ENCODE peak calls at places on chromosomes 2 and 18, in five cellular contexts. One of them, this sample, is unnamed. For H3K27me3, the result is how much of the 10 kb centered on the place peaks cover.

GRCh38 chr2:144453039-144453336 is 66.9 kb downstream of the ZEB2 start:
- DNase-seq in psoas muscle: no peak
- DNase-seq in tibial nerve: no peak
- DNase-seq in kidney epithelial cell: no peak
- DNase-seq in K562: no peak
- DNase-seq in this sample: no peak

GRCh38 chr2:188623995-188624643 is 332.4 kb downstream of the GULP1 start:
- DNase-seq in kidney epithelial cell: no peak
- DNase-seq in psoas muscle: no peak
- DNase-seq in tibial nerve: no peak
- DNase-seq in K562: no peak
- DNase-seq in this sample: no peak

GRCh38 chr18:3283908-3284307 is 22.0 kb downstream of the MYL12B start:
- DNase-seq in tibial nerve: no peak
- DNase-seq in kidney epithelial cell: no peak
- DNase-seq in K562: no peak
- DNase-seq in psoas muscle: no peak
- DNase-seq in this sample: no peak

GRCh38 chr18:41992698-41993097 is 37.7 kb downstream of the PIK3C3 start:
- DNase-seq in tibial nerve: no peak
- DNase-seq in psoas muscle: no peak
- DNase-seq in K562: no peak
- DNase-seq in kidney epithelial cell: no peak
- DNase-seq in this sample: no peak

GRCh38 chr2:237320801-237321563 is 93.0 kb downstream of the COL6A3 start:
- DNase-seq in kidney epithelial cell: no peak
- DNase-seq in psoas muscle: peak
- DNase-seq in tibial nerve: peak
- DNase-seq in K562: no peak
- DNase-seq in this sample: no peak

GRCh38 chr18:69985239-69985638 is 37.6 kb upstream of the CD226 start:
- DNase-seq in tibial nerve: no peak
- DNase-seq in kidney epithelial cell: no peak
- DNase-seq in psoas muscle: no peak
- DNase-seq in K562: no peak
- DNase-seq in this sample: no peak

GRCh38 chr2:228067309-228067708 is 114.2 kb downstream of the SPHKAP start:
- DNase-seq in K562: no peak
- DNase-seq in tibial nerve: no peak
- DNase-seq in kidney epithelial cell: no peak
- DNase-seq in psoas muscle: no peak
- DNase-seq in this sample: no peak

GRCh38 chr2:162197095-162197825 is 45.2 kb upstream of the GCG start:
- DNase-seq in tibial nerve: no peak
- DNase-seq in kidney epithelial cell: no peak
- DNase-seq in psoas muscle: no peak
- DNase-seq in K562: no peak
- DNase-seq in this sample: no peak

GRCh38 chr2:230861564-230862255 is 3.0 kb upstream of the ITM2C start:
- DNase-seq in kidney epithelial cell: no peak
- DNase-seq in tibial nerve: no peak
- DNase-seq in psoas muscle: no peak
- DNase-seq in K562: no peak
- DNase-seq in this sample: peak

GRCh38 chr18:46152436-46152807 is 48.2 kb downstream of the HAUS1 start:
- DNase-seq in K562: no peak
- DNase-seq in psoas muscle: peak
- DNase-seq in tibial nerve: no peak
- DNase-seq in kidney epithelial cell: no peak
- DNase-seq in this sample: no peak

GRCh38 chr2:78778756-78779510 is 246.6 kb upstream of the REG3G start:
- DNase-seq in tibial nerve: no peak
- DNase-seq in psoas muscle: no peak
- DNase-seq in K562: no peak
- DNase-seq in kidney epithelial cell: no peak
- DNase-seq in this sample: no peak

GRCh38 chr2:168910330-168910729 is 9.2 kb downstream of the G6PC2 start:
- DNase-seq in psoas muscle: no peak
- DNase-seq in K562: no peak
- DNase-seq in kidney epithelial cell: no peak
- DNase-seq in tibial nerve: no peak
- DNase-seq in this sample: no peak

GRCh38 chr2:159960413-159960812 is 102.0 kb downstream of the PLA2R1 start:
- DNase-seq in tibial nerve: no peak
- DNase-seq in psoas muscle: no peak
- DNase-seq in kidney epithelial cell: peak
- DNase-seq in K562: no peak
- DNase-seq in this sample: peak

GRCh38 chr18:44887227-44887631 is 206.5 kb downstream of the SETBP1 start:
- DNase-seq in psoas muscle: no peak
- DNase-seq in tibial nerve: no peak
- DNase-seq in kidney epithelial cell: peak
- DNase-seq in K562: no peak
- DNase-seq in this sample: peak

GRCh38 chr18:8609711-8610441 is 639 bp downstream of the RAB12 start:
- DNase-seq in kidney epithelial cell: no peak
- DNase-seq in psoas muscle: peak
- DNase-seq in tibial nerve: no peak
- DNase-seq in K562: peak
- DNase-seq in this sample: peak

GRCh38 chr18:61546598-61546997 is 213.4 kb downstream of the CDH20 start:
- DNase-seq in kidney epithelial cell: no peak
- DNase-seq in K562: no peak
- DNase-seq in tibial nerve: no peak
- DNase-seq in psoas muscle: no peak
- DNase-seq in this sample: no peak

GRCh38 chr2:4140284-4140962 is 437.0 kb downstream of the DCDC2C start:
- DNase-seq in psoas muscle: no peak
- DNase-seq in kidney epithelial cell: peak
- DNase-seq in tibial nerve: no peak
- DNase-seq in K562: no peak
- DNase-seq in this sample: no peak

GRCh38 chr2:171316220-171316619 is 117.6 kb downstream of the METTL8 start:
- DNase-seq in psoas muscle: no peak
- DNase-seq in tibial nerve: no peak
- DNase-seq in kidney epithelial cell: no peak
- DNase-seq in K562: no peak
- DNase-seq in this sample: no peak

GRCh38 chr2:150588210-150588870 is 100.9 kb upstream of the RND3 start:
- DNase-seq in psoas muscle: no peak
- DNase-seq in kidney epithelial cell: no peak
- DNase-seq in K562: no peak
- DNase-seq in tibial nerve: no peak
- DNase-seq in this sample: no peak

GRCh38 chr2:240250985-240251847 is 110.8 kb upstream of the OTOS start:
- DNase-seq in tibial nerve: peak
- DNase-seq in kidney epithelial cell: peak
- DNase-seq in K562: peak
- DNase-seq in psoas muscle: peak
- DNase-seq in this sample: no peak

GRCh38 chr2:71715241-71715750 is 261.9 kb downstream of the DYSF start:
- DNase-seq in K562: no peak
- DNase-seq in tibial nerve: no peak
- DNase-seq in kidney epithelial cell: no peak
- DNase-seq in psoas muscle: no peak
- DNase-seq in this sample: no peak

DNA sequence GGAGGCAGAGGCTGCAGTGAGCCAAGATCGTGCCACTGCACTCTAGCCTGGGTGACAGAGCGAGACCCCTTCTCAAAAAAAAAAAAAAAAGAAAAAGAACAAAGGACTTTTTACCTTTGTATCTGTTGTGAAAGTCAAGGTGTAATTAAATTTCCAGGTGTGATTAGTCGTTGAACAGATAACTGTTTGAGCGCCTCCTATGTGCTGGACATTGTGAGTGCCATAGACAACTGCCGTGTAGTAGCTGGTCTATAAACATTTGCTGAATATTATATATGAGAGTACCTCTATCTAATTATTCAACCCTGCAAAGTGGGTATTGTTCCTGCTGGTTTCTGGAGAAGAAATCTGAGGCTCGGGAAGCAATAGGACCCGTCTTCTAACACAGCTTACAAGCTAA is 71.8 kb downstream of the ASAP2 start:
- DNase-seq in tibial nerve: no peak
- DNase-seq in K562: no peak
- DNase-seq in psoas muscle: no peak
- DNase-seq in kidney epithelial cell: no peak
- DNase-seq in this sample: no peak
- TF ChIP-seq CTCF in tibial nerve: no peak
- TF ChIP-seq CTCF in K562: peak
- TF ChIP-seq CTCF in psoas muscle: no peak
- TF ChIP-seq CTCF in kidney epithelial cell: no peak
- TF ChIP-seq CTCF in this sample: no peak

DNA sequence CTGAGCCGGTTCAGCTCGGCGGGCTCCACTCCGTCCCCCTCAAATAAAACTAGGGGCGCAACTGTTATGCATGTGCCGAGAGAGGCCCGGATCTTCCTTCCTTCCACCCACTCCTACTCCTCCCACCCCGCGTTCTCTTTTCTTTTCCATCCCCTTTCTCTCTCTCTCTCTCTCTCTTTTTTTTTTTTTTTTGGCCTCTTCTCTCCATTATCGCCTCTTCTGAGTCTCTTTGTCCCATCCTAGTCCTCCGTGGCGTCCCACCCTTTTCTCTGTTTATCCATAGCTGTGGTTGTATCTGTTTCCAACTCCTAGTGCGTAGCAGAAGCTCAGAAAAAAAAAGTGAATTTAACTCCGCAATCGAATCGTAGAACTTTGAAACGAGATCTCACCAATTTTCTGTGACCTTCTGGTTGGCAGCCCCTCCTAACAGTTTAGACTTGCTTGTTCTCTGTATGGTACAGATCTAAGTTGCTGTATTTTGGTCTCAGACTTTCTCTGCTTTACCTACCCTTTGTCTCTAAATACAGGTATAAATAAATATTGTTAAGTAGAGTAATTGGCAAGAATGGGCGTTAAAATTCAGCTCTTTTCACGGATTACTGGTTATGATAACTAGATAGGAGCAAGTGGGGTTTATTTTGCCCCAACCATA is 3.6 kb downstream of the RAX start:
- DNase-seq in tibial nerve: no peak
- DNase-seq in kidney epithelial cell: no peak
- DNase-seq in psoas muscle: no peak
- DNase-seq in K562: no peak
- DNase-seq in this sample: no peak
- H3K4me3 ChIP-seq in tibial nerve: no peak
- H3K4me3 ChIP-seq in kidney epithelial cell: no peak
- H3K4me3 ChIP-seq in psoas muscle: no peak
- H3K4me3 ChIP-seq in K562: no peak
- H3K4me3 ChIP-seq in this sample: no peak

DNA sequence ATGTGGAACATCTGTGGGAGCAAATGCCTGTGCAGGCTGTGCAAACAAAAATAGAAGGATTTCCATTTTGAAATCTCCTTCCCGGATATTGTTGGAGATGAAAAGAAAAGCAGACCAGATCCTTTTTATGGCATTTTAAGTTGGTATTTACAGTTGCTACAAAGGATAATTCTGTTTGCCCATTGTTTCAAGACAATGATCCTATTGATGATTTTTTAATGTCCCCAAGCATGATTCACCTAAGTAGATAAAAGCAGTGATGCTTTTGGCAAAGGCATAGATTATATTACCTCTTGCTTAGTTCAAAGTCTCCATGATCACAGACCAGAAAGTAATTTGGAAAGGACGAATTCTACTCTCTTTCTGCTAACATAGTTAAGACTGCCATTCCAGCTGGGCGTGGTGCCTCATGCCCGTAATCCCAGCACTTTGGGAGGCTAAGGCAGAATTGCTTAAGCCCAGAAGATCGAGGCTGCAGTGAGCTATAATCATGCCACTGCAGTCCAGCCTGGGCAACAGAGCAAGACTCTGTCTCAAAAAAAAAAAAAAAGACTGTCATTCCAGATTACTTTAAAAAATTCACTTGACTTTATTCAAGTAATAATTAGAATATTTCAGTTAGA is 209.6 kb upstream of the SLC39A10 start:
- DNase-seq in kidney epithelial cell: no peak
- DNase-seq in psoas muscle: no peak
- DNase-seq in K562: no peak
- DNase-seq in tibial nerve: no peak
- DNase-seq in this sample: no peak
- H3K27me3 ChIP-seq in kidney epithelial cell: under half
- H3K27me3 ChIP-seq in psoas muscle: under half
- H3K27me3 ChIP-seq in K562: under half
- H3K27me3 ChIP-seq in tibial nerve: under half
- H3K27me3 ChIP-seq in this sample: under half

DNA sequence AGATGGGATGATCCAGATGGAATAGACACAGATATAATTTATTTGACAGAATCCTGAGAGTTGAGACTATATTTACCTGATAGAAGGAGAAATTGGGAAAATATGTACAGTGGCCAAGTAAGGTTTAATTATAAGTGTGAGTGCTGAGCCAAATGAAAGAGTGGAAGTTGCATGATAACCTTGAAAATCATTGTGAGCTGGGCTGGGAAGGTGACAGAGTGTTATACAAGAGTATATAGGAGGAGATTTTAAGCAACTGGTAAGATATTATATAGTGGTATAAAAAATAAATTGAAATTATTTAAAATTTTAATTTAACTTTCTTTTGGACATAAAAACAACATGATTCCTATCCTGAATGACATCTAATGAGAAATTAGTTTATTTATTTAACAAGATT is 340.8 kb downstream of the NUP35 start:
- DNase-seq in kidney epithelial cell: no peak
- DNase-seq in K562: no peak
- DNase-seq in tibial nerve: no peak
- DNase-seq in psoas muscle: no peak
- DNase-seq in this sample: no peak
- TF ChIP-seq CTCF in kidney epithelial cell: no peak
- TF ChIP-seq CTCF in K562: no peak
- TF ChIP-seq CTCF in tibial nerve: no peak
- TF ChIP-seq CTCF in psoas muscle: no peak
- TF ChIP-seq CTCF in this sample: no peak